ENCODE peak calls at places on chromosomes 7 and 10, in ten cellular contexts. One of them, this sample, is unnamed.

GRCh38 chr10:17744395-17744841 is 7.6 kb upstream of the TMEM236 start:
- DNase-seq in activated CD8-positive, alpha-beta T cell treated with anti-CD3 and anti-CD28 coated beads for 36 hours: no peak
- DNase-seq in WTC11: no peak
- DNase-seq in non-pigmented ciliary epithelial cell: no peak
- DNase-seq in EL: no peak
- DNase-seq in astrocyte: no peak
- DNase-seq in islet precursor cell: no peak
- DNase-seq in H7: no peak
- DNase-seq in aorta: no peak
- DNase-seq in anterior cingulate cortex: no peak
- DNase-seq in this sample: no peak

GRCh38 chr7:139777304-139777890 is 401 bp downstream of the HIPK2 start:
- DNase-seq in WTC11: peak
- DNase-seq in non-pigmented ciliary epithelial cell: no peak
- DNase-seq in activated CD8-positive, alpha-beta T cell treated with anti-CD3 and anti-CD28 coated beads for 36 hours: peak
- DNase-seq in H7: peak
- DNase-seq in islet precursor cell: no peak
- DNase-seq in astrocyte: no peak
- DNase-seq in aorta: peak
- DNase-seq in anterior cingulate cortex: no peak
- DNase-seq in EL: peak
- DNase-seq in this sample: no peak

GRCh38 chr10:35262436-35262835 is 73.9 kb upstream of the CCNY start:
- DNase-seq in H7: no peak
- DNase-seq in activated CD8-positive, alpha-beta T cell treated with anti-CD3 and anti-CD28 coated beads for 36 hours: no peak
- DNase-seq in astrocyte: no peak
- DNase-seq in aorta: no peak
- DNase-seq in WTC11: no peak
- DNase-seq in non-pigmented ciliary epithelial cell: no peak
- DNase-seq in islet precursor cell: no peak
- DNase-seq in EL: no peak
- DNase-seq in anterior cingulate cortex: no peak
- DNase-seq in this sample: no peak

GRCh38 chr7:27921081-27921836 is 181.3 kb downstream of the TAX1BP1 start:
- DNase-seq in aorta: no peak
- DNase-seq in islet precursor cell: peak
- DNase-seq in astrocyte: peak
- DNase-seq in activated CD8-positive, alpha-beta T cell treated with anti-CD3 and anti-CD28 coated beads for 36 hours: peak
- DNase-seq in anterior cingulate cortex: no peak
- DNase-seq in EL: peak
- DNase-seq in H7: peak
- DNase-seq in non-pigmented ciliary epithelial cell: peak
- DNase-seq in WTC11: no peak
- DNase-seq in this sample: peak

GRCh38 chr7:78080811-78081210 is 282.2 kb downstream of the PHTF2 start:
- DNase-seq in EL: no peak
- DNase-seq in aorta: no peak
- DNase-seq in H7: no peak
- DNase-seq in WTC11: no peak
- DNase-seq in non-pigmented ciliary epithelial cell: no peak
- DNase-seq in islet precursor cell: no peak
- DNase-seq in anterior cingulate cortex: no peak
- DNase-seq in activated CD8-positive, alpha-beta T cell treated with anti-CD3 and anti-CD28 coated beads for 36 hours: no peak
- DNase-seq in astrocyte: no peak
- DNase-seq in this sample: no peak

GRCh38 chr7:80070391-80070790 is 64.2 kb upstream of the GNAI1 start:
- DNase-seq in activated CD8-positive, alpha-beta T cell treated with anti-CD3 and anti-CD28 coated beads for 36 hours: no peak
- DNase-seq in non-pigmented ciliary epithelial cell: no peak
- DNase-seq in aorta: no peak
- DNase-seq in H7: no peak
- DNase-seq in anterior cingulate cortex: no peak
- DNase-seq in islet precursor cell: no peak
- DNase-seq in EL: no peak
- DNase-seq in astrocyte: no peak
- DNase-seq in WTC11: no peak
- DNase-seq in this sample: no peak

GRCh38 chr7:131653418-131654248 is 97.2 kb upstream of the PODXL start:
- DNase-seq in astrocyte: no peak
- DNase-seq in H7: peak
- DNase-seq in anterior cingulate cortex: no peak
- DNase-seq in aorta: peak
- DNase-seq in activated CD8-positive, alpha-beta T cell treated with anti-CD3 and anti-CD28 coated beads for 36 hours: no peak
- DNase-seq in non-pigmented ciliary epithelial cell: no peak
- DNase-seq in WTC11: no peak
- DNase-seq in EL: peak
- DNase-seq in islet precursor cell: peak
- DNase-seq in this sample: no peak

GRCh38 chr10:62732841-62733653 is 71.5 kb upstream of the ADO start:
- DNase-seq in non-pigmented ciliary epithelial cell: peak
- DNase-seq in activated CD8-positive, alpha-beta T cell treated with anti-CD3 and anti-CD28 coated beads for 36 hours: peak
- DNase-seq in WTC11: no peak
- DNase-seq in aorta: no peak
- DNase-seq in EL: peak
- DNase-seq in islet precursor cell: peak
- DNase-seq in H7: no peak
- DNase-seq in anterior cingulate cortex: no peak
- DNase-seq in astrocyte: peak
- DNase-seq in this sample: no peak

GRCh38 chr7:151570366-151570915 is 50.7 kb upstream of the RHEB start:
- DNase-seq in activated CD8-positive, alpha-beta T cell treated with anti-CD3 and anti-CD28 coated beads for 36 hours: no peak
- DNase-seq in anterior cingulate cortex: no peak
- DNase-seq in H7: no peak
- DNase-seq in astrocyte: no peak
- DNase-seq in islet precursor cell: no peak
- DNase-seq in EL: peak
- DNase-seq in WTC11: no peak
- DNase-seq in non-pigmented ciliary epithelial cell: no peak
- DNase-seq in aorta: no peak
- DNase-seq in this sample: no peak

GRCh38 chr10:118912961-118913360 is 116.6 kb upstream of the NANOS1 start:
- DNase-seq in WTC11: no peak
- DNase-seq in activated CD8-positive, alpha-beta T cell treated with anti-CD3 and anti-CD28 coated beads for 36 hours: no peak
- DNase-seq in non-pigmented ciliary epithelial cell: no peak
- DNase-seq in H7: no peak
- DNase-seq in islet precursor cell: no peak
- DNase-seq in astrocyte: no peak
- DNase-seq in EL: no peak
- DNase-seq in anterior cingulate cortex: no peak
- DNase-seq in aorta: no peak
- DNase-seq in this sample: no peak

GRCh38 chr7:157561816-157562410 is 225.1 kb downstream of the DNAJB6 start:
- DNase-seq in anterior cingulate cortex: no peak
- DNase-seq in activated CD8-positive, alpha-beta T cell treated with anti-CD3 and anti-CD28 coated beads for 36 hours: no peak
- DNase-seq in non-pigmented ciliary epithelial cell: no peak
- DNase-seq in EL: no peak
- DNase-seq in WTC11: no peak
- DNase-seq in islet precursor cell: no peak
- DNase-seq in astrocyte: no peak
- DNase-seq in H7: no peak
- DNase-seq in aorta: peak
- DNase-seq in this sample: no peak

GRCh38 chr7:77425151-77426051 is 9.3 kb upstream of the GSAP start:
- DNase-seq in WTC11: no peak
- DNase-seq in astrocyte: peak
- DNase-seq in activated CD8-positive, alpha-beta T cell treated with anti-CD3 and anti-CD28 coated beads for 36 hours: no peak
- DNase-seq in anterior cingulate cortex: no peak
- DNase-seq in EL: peak
- DNase-seq in non-pigmented ciliary epithelial cell: no peak
- DNase-seq in H7: peak
- DNase-seq in aorta: no peak
- DNase-seq in islet precursor cell: peak
- DNase-seq in this sample: peak

GRCh38 chr10:67077376-67077775 is 151.5 kb downstream of the LRRTM3 start:
- DNase-seq in EL: no peak
- DNase-seq in astrocyte: no peak
- DNase-seq in activated CD8-positive, alpha-beta T cell treated with anti-CD3 and anti-CD28 coated beads for 36 hours: no peak
- DNase-seq in WTC11: no peak
- DNase-seq in aorta: no peak
- DNase-seq in anterior cingulate cortex: no peak
- DNase-seq in islet precursor cell: no peak
- DNase-seq in H7: no peak
- DNase-seq in non-pigmented ciliary epithelial cell: no peak
- DNase-seq in this sample: no peak

GRCh38 chr10:13349776-13350274 is 1.7 kb upstream of the SEPHS1 start:
- DNase-seq in H7: peak
- DNase-seq in anterior cingulate cortex: no peak
- DNase-seq in non-pigmented ciliary epithelial cell: no peak
- DNase-seq in aorta: peak
- DNase-seq in WTC11: peak
- DNase-seq in EL: peak
- DNase-seq in islet precursor cell: peak
- DNase-seq in astrocyte: peak
- DNase-seq in activated CD8-positive, alpha-beta T cell treated with anti-CD3 and anti-CD28 coated beads for 36 hours: peak
- DNase-seq in this sample: no peak

GRCh38 chr10:110446954-110447608 is 50.6 kb upstream of the DUSP5 start:
- DNase-seq in H7: no peak
- DNase-seq in anterior cingulate cortex: no peak
- DNase-seq in islet precursor cell: peak
- DNase-seq in WTC11: no peak
- DNase-seq in non-pigmented ciliary epithelial cell: peak
- DNase-seq in astrocyte: peak
- DNase-seq in EL: peak
- DNase-seq in aorta: no peak
- DNase-seq in activated CD8-positive, alpha-beta T cell treated with anti-CD3 and anti-CD28 coated beads for 36 hours: no peak
- DNase-seq in this sample: peak

GRCh38 chr7:131493559-131493958 is 62.9 kb downstream of the PODXL start:
- DNase-seq in islet precursor cell: peak
- DNase-seq in aorta: no peak
- DNase-seq in non-pigmented ciliary epithelial cell: no peak
- DNase-seq in WTC11: no peak
- DNase-seq in H7: no peak
- DNase-seq in EL: no peak
- DNase-seq in activated CD8-positive, alpha-beta T cell treated with anti-CD3 and anti-CD28 coated beads for 36 hours: no peak
- DNase-seq in astrocyte: no peak
- DNase-seq in anterior cingulate cortex: no peak
- DNase-seq in this sample: no peak

GRCh38 chr7:44281811-44282600 is 43.4 kb downstream of the CAMK2B start:
- DNase-seq in non-pigmented ciliary epithelial cell: no peak
- DNase-seq in EL: no peak
- DNase-seq in activated CD8-positive, alpha-beta T cell treated with anti-CD3 and anti-CD28 coated beads for 36 hours: no peak
- DNase-seq in islet precursor cell: peak
- DNase-seq in aorta: peak
- DNase-seq in WTC11: peak
- DNase-seq in astrocyte: no peak
- DNase-seq in H7: peak
- DNase-seq in anterior cingulate cortex: no peak
- DNase-seq in this sample: no peak

GRCh38 chr7:73433924-73434700 is 534 bp downstream of the FZD9 start:
- DNase-seq in aorta: no peak
- DNase-seq in H7: peak
- DNase-seq in islet precursor cell: no peak
- DNase-seq in WTC11: peak
- DNase-seq in astrocyte: no peak
- DNase-seq in non-pigmented ciliary epithelial cell: no peak
- DNase-seq in anterior cingulate cortex: no peak
- DNase-seq in activated CD8-positive, alpha-beta T cell treated with anti-CD3 and anti-CD28 coated beads for 36 hours: peak
- DNase-seq in EL: no peak
- DNase-seq in this sample: no peak

GRCh38 chr10:101968910-101969321 is 87.1 kb downstream of the ARMH3 start:
- DNase-seq in astrocyte: no peak
- DNase-seq in WTC11: no peak
- DNase-seq in islet precursor cell: no peak
- DNase-seq in aorta: no peak
- DNase-seq in EL: no peak
- DNase-seq in activated CD8-positive, alpha-beta T cell treated with anti-CD3 and anti-CD28 coated beads for 36 hours: no peak
- DNase-seq in non-pigmented ciliary epithelial cell: no peak
- DNase-seq in H7: no peak
- DNase-seq in anterior cingulate cortex: no peak
- DNase-seq in this sample: no peak

GRCh38 chr7:81926154-81926553 is 156.3 kb upstream of the HGF start:
- DNase-seq in anterior cingulate cortex: no peak
- DNase-seq in non-pigmented ciliary epithelial cell: no peak
- DNase-seq in astrocyte: peak
- DNase-seq in H7: no peak
- DNase-seq in islet precursor cell: no peak
- DNase-seq in WTC11: no peak
- DNase-seq in activated CD8-positive, alpha-beta T cell treated with anti-CD3 and anti-CD28 coated beads for 36 hours: no peak
- DNase-seq in EL: peak
- DNase-seq in aorta: no peak
- DNase-seq in this sample: no peak

GRCh38 chr10:43712821-43713584 is 64.3 kb upstream of the ZNF32 start:
- DNase-seq in anterior cingulate cortex: no peak
- DNase-seq in islet precursor cell: no peak
- DNase-seq in H7: no peak
- DNase-seq in EL: no peak
- DNase-seq in aorta: no peak
- DNase-seq in non-pigmented ciliary epithelial cell: no peak
- DNase-seq in activated CD8-positive, alpha-beta T cell treated with anti-CD3 and anti-CD28 coated beads for 36 hours: no peak
- DNase-seq in WTC11: no peak
- DNase-seq in astrocyte: no peak
- DNase-seq in this sample: no peak

GRCh38 chr10:8365935-8366911 is 311.7 kb downstream of the GATA3 start:
- DNase-seq in non-pigmented ciliary epithelial cell: peak
- DNase-seq in islet precursor cell: peak
- DNase-seq in aorta: no peak
- DNase-seq in astrocyte: peak
- DNase-seq in H7: peak
- DNase-seq in activated CD8-positive, alpha-beta T cell treated with anti-CD3 and anti-CD28 coated beads for 36 hours: peak
- DNase-seq in EL: peak
- DNase-seq in WTC11: no peak
- DNase-seq in anterior cingulate cortex: no peak
- DNase-seq in this sample: no peak

GRCh38 chr7:85078181-85078580 is 108.7 kb downstream of the SEMA3D start:
- DNase-seq in activated CD8-positive, alpha-beta T cell treated with anti-CD3 and anti-CD28 coated beads for 36 hours: no peak
- DNase-seq in aorta: no peak
- DNase-seq in astrocyte: no peak
- DNase-seq in islet precursor cell: no peak
- DNase-seq in non-pigmented ciliary epithelial cell: no peak
- DNase-seq in EL: no peak
- DNase-seq in H7: no peak
- DNase-seq in WTC11: no peak
- DNase-seq in anterior cingulate cortex: no peak
- DNase-seq in this sample: no peak

This sample was measured in BJ.